ENCODE peak calls at places on chromosomes 11 and 22, in four cellular contexts. O is pancreas, B is mucosa of descending colon, S is lower lobe of right lung. V is an unnamed sample.

GRCh38 chr11:68436985-68437926 is 23.3 kb upstream of the PPP6R3 start:
- DNase-seq in S (no peak), B (no peak), O (no peak), V (peak; percentile 13)

GRCh38 chr11:12864316-12865156 is 144.6 kb upstream of the RASSF10 start:
- DNase-seq in B (no peak), O (no peak), S (no peak), V (no peak)

GRCh38 chr11:100980156-100980555 is 149.5 kb downstream of the PGR start:
- DNase-seq in B (no peak), O (no peak), S (no peak), V (no peak)

GRCh38 chr11:83778598-83778997 is 492.4 kb upstream of the CCDC90B start:
- DNase-seq in O (no peak), B (no peak), S (no peak), V (no peak)

GRCh38 chr11:11978792-11979486 is 29.5 kb downstream of the DKK3 start:
- DNase-seq in O (no peak), B (no peak), S (no peak), V (no peak)

GRCh38 chr11:20070459-20070858 is 89.8 kb downstream of the DBX1 start:
- DNase-seq in B (no peak), S (no peak), O (no peak), V (no peak)

GRCh38 chr11:46363031-46363407 is 15.8 kb downstream of the DGKZ start:
- DNase-seq in O (peak; percentile 59), S (peak; percentile 85), B (no peak), V (no peak)

GRCh38 chr22:19066531-19067271 is 55.5 kb downstream of the DGCR2 start:
- DNase-seq in B (no peak), O (no peak), S (peak; percentile 23), V (no peak)

GRCh38 chr22:45127866-45128265 is 35.9 kb upstream of the NUP50 start:
- DNase-seq in S (no peak), O (no peak), B (no peak), V (no peak)

GRCh38 chr11:7436657-7437056 is 48.6 kb upstream of the OLFML1 start:
- DNase-seq in O (no peak), B (no peak), S (no peak), V (no peak)

GRCh38 chr11:118168751-118169150 is 7.7 kb downstream of the SCN2B start:
- DNase-seq in O (no peak), S (no peak), B (no peak), V (no peak)

GRCh38 chr11:342328-342727 is 21.7 kb upstream of the IFITM3 start:
- DNase-seq in B (no peak), O (no peak), S (no peak), V (no peak)

GRCh38 chr11:45486461-45486860 is 179.0 kb downstream of the CHST1 start:
- DNase-seq in O (no peak), B (no peak), S (no peak), V (no peak)

GRCh38 chr22:29219881-29220670 is 14.4 kb downstream of the EMID1 start:
- DNase-seq in S (no peak), O (peak; percentile 59), B (no peak), V (no peak)

GRCh38 chr11:118714816-118715215 is 35.4 kb upstream of the TREH start:
- DNase-seq in B (no peak), S (no peak), O (no peak), V (no peak)

GRCh38 chr11:105132716-105133511 is 6.7 kb downstream of the CARD18 start:
- DNase-seq in O (no peak), S (no peak), B (no peak), V (peak; percentile 63)

GRCh38 chr11:66559141-66559861 is 9.1 kb downstream of the CTSF start:
- DNase-seq in S (peak; percentile 63), B (no peak), O (no peak), V (no peak)

GRCh38 chr11:111360150-111361043 is 18.7 kb downstream of the POU2AF1 start:
- DNase-seq in B (peak; percentile 86), S (no peak), O (peak; percentile 73), V (no peak)

GRCh38 chr11:66429983-66430602 is 8.6 kb downstream of the MRPL11 start:
- DNase-seq in B (no peak), O (peak; percentile 85), S (peak; percentile 83), V (peak; percentile 45)

GRCh38 chr11:79686703-79687419 is 246.0 kb upstream of the TENM4 start:
- DNase-seq in B (no peak), S (no peak), O (no peak), V (no peak)

GRCh38 chr11:75468534-75469340 is 35.7 kb upstream of the KLHL35 start:
- DNase-seq in B (no peak), S (peak; percentile 48), O (no peak), V (no peak)

GRCh38 chr22:35312198-35313059 is 12.7 kb downstream of the TOM1 start:
- DNase-seq in B (no peak), S (no peak), O (no peak), V (peak; percentile 12)

GRCh38 chr11:125132586-125132985 is 21.2 kb upstream of the TMEM218 start:
- DNase-seq in B (no peak), O (no peak), S (no peak), V (no peak)

GRCh38 chr11:64856382-64857227 is 12.2 kb upstream of the CDC42BPG start:
- DNase-seq in B (peak; percentile 80), S (peak; percentile 86), O (no peak), V (no peak)

GRCh38 chr11:66564538-66564937 is 3.9 kb downstream of the CTSF start:
- DNase-seq in O (no peak), S (no peak), B (no peak), V (no peak)

GRCh38 chr22:39010946-39011625 is 3.0 kb upstream of the APOBEC3C start:
- DNase-seq in B (no peak), S (no peak), O (no peak), V (no peak)

GRCh38 chr11:128456566-128457268 is 130.6 kb downstream of the ETS1 start:
- DNase-seq in O (no peak), S (no peak), B (no peak), V (no peak)

GRCh38 chr22:44298331-44299087 is 14.2 kb downstream of the SHISAL1 start:
- DNase-seq in O (no peak), B (no peak), S (no peak), V (no peak)

GRCh38 chr11:86740628-86741488 is 59.5 kb upstream of the PRSS23 start:
- DNase-seq in B (no peak), S (no peak), O (no peak), V (peak; percentile 97)

GRCh38 chr11:6566704-6567370 is 36.6 kb downstream of the RRP8 start:
- DNase-seq in O (no peak), S (no peak), B (no peak), V (no peak)

DNA sequence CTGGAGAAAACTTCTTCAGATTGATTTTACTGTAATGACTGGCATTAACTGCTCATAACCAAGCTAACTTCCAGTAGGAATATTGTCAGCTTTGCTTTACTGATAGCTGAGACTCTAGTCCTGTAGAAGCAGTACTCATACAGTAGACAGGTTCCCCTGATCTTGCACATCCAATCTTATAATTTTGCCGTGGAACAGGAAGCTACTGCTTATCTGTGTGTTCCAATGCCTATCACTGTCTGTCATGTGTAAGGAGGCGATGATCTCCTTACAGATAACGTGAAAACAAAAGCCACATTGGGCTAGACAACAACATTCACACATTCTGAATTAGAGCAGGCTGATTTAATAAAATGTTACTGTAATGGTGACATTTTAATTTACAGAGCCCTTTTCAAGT is 13.2 kb downstream of the HSD17B12 start:
- DNase-seq in B (no peak), O (no peak), S (no peak), V (no peak)
- H3K4me3 ChIP-seq in B (no peak overlapping the region), O (no peak overlapping the region), S (no peak overlapping the region), V (no peak overlapping the region)

DNA sequence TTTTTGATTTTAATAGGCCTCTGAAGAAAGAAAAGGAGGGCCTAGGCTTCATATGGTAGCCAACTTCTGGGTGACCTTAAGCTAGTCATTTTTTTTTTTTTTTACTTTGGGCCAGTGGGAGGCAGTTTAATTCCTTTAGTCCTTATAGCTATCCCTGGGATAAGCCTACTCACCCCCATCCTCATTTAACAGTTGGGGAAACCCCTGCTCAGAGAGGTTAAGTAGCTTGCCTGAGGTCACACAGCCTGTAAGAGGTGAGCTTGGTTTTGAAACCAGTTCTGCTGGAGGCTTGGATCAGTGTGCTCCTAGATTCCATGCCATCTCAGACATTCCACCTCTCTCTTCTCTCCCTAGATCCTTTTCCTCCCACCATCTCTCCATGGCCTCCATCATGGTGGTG is 86.4 kb downstream of the MYO18B start:
- DNase-seq in O (no peak), S (no peak), B (no peak), V (no peak)
- H3K36me3 ChIP-seq in O (no peaks in the 10 kb centered on the region), S (no peaks in the 10 kb centered on the region), B (no peaks in the 10 kb centered on the region), V (no peaks in the 10 kb centered on the region)

DNA sequence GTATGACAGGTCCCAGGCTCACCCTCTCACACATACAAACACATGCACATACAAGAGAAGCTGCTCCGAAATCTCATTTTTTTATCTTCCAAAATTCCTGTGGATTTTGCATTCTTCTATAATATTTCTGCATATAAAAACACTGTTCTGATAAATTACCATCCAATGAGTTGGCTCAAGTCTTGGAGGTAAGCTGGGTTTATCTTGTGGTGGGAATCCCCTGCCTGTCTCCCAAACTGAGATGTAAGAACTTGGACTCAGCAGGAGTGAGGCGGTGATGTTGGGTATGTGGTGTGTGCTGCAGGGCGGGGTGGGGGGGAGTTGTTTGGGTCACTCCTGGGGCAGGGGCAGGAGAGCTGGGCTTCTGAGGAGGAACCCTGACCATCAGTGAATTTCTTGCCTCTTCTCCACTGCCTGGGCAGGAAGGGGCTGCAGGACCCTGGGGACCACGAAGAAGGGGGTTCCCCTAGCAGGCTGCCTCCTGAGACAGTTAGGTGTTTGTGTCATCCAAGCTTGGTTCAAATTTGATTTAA is 6.8 kb upstream of the P2RY6 start:
- DNase-seq in B (peak; percentile 17), S (no peak), O (no peak), V (no peak)
- H3K4me3 ChIP-seq in B (no peak overlapping the region), S (no peak overlapping the region), O (no peak overlapping the region), V (no peak overlapping the region)

GRCh38 chr11:61439615-61440014 is 9.7 kb downstream of the SDHAF2 start:
- DNase-seq in S (no peak), B (no peak), O (no peak), V (no peak)
- H3K36me3 ChIP-seq in S (peaks cover 80% of the 10 kb centered on the region), B (no peaks in the 10 kb centered on the region), O (peaks cover 4% of the 10 kb centered on the region), V (peaks cover 9% of the 10 kb centered on the region)

GRCh38 chr22:17982572-17983141 is 41.7 kb downstream of the MICAL3 start:
- DNase-seq in B (no peak), S (no peak), O (no peak), V (no peak)

GRCh38 chr22:17981497-17981896 is 42.9 kb downstream of the MICAL3 start:
- DNase-seq in S (no peak), B (no peak), O (no peak), V (no peak)

GRCh38 chr22:17988800-17989513 is 35.4 kb downstream of the MICAL3 start:
- DNase-seq in B (no peak), S (no peak), O (no peak), V (no peak)

GRCh38 chr22:17984114-17984513 is 40.2 kb downstream of the MICAL3 start:
- DNase-seq in S (no peak), B (no peak), O (no peak), V (no peak)

GRCh38 chr22:17985606-17986005 is 38.8 kb downstream of the MICAL3 start:
- DNase-seq in B (no peak), S (no peak), O (no peak), V (no peak)
- H3K4me3 ChIP-seq in B (no peak overlapping the region), S (no peak overlapping the region), O (no peak overlapping the region), V (no peak overlapping the region)

DNA sequence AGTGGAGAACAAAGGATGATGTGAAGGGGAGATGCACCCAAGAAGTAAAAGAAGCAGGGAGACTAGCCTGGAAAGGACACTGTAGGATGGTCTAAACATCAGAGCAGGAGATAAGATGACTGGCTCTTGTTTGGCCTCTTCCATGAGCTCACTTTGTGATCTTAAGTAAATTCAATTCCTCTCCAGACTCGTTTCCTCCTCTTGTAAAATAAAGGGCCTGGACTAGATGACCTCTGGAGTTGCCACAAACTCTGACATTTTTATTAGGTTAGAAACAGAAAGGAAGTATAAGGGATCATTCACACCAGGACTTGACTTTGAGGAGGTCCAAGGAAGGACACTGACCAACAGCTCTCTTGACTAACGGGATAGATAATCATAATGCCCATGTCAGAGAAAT is 60.2 kb upstream of the SCUBE2 start:
- DNase-seq in B (no peak), O (no peak), S (no peak), V (no peak)
- H3K36me3 ChIP-seq in B (peaks cover 3% of the 10 kb centered on the region), O (no peaks in the 10 kb centered on the region), S (peaks cover 62% of the 10 kb centered on the region), V (peaks cover 34% of the 10 kb centered on the region)

V was measured in Panc1.